ENCODE peak calls at places on chromosomes 3 and 15, in six cellular contexts. O, E, S, P, C and T are unnamed samples.
A peak's percentile ranks its signal among the peaks of the same experiment; 100 is the strongest.

GRCh38 chr3:141482250-141482937 is 4.4 kb upstream of the RASA2 start:
- DNase-seq in E (no peak), O (no peak), C (no peak), S (peak; percentile 85), P (peak; percentile 84), T (no peak)

GRCh38 chr3:64385256-64385655 is 160.0 kb upstream of the PRICKLE2 start:
- DNase-seq in O (no peak), C (no peak), E (no peak), P (no peak), S (no peak), T (no peak)

GRCh38 chr3:55746808-55747413 is 259.8 kb upstream of the WNT5A start:
- DNase-seq in E (no peak), P (peak; percentile 46), O (no peak), S (no peak), C (no peak), T (no peak)

GRCh38 chr15:61404567-61404966 is 175.5 kb upstream of the RORA start:
- DNase-seq in S (no peak), O (no peak), P (no peak), C (no peak), E (no peak), T (no peak)

GRCh38 chr3:167198949-167199348 is 181.1 kb downstream of the ZBBX start:
- DNase-seq in E (no peak), P (no peak), C (no peak), O (no peak), S (no peak), T (no peak)

GRCh38 chr3:129592362-129593150 is 13.9 kb downstream of the PLXND1 start:
- DNase-seq in E (no peak), C (peak; percentile 80), S (no peak), P (peak; percentile 47), O (no peak), T (no peak)

GRCh38 chr3:134231131-134231530 is 19.5 kb downstream of the RYK start:
- DNase-seq in O (no peak), C (no peak), P (no peak), S (no peak), E (no peak), T (no peak)

GRCh38 chr3:172082269-172082668 is 42.9 kb downstream of the FNDC3B start:
- DNase-seq in C (no peak), O (no peak), S (peak; percentile 64), P (peak; percentile 98), E (no peak), T (no peak)